ENCODE peak calls at places on chromosomes 7 and 10, in ten cellular contexts. B is NCI-H774; X is stimulated activated CD8-positive, alpha-beta memory T cell treated with anti-CD3 and anti-CD28 coated beads, Interleukin-2, amount 100 ng/mL, for 1 hour; Y is NCI-H510A treated with DMSO at 0.1 percent for 48 hours; Q is T-helper 1 cell; M is Right ventricle myocardium superior; F is cerebellar cortex; I is foreskin melanocyte; V is foreskin fibroblast; C is stimulated activated CD4-positive, alpha-beta T cell treated with anti-CD3 and anti-CD28 coated beads, Interleukin-12 subunit alpha, Interleukin-12 subunit beta, amount 100 ng/mL, for 24 hours. J is an unnamed sample.
A peak's percentile ranks its signal among the peaks of the same experiment; 100 is the strongest.

GRCh38 chr10:122165914-122166313 is 105.2 kb upstream of the BTBD16 start:
- DNase-seq in B (no peak), X (no peak), Y (peak; percentile 64), Q (no peak), M (no peak), F (no peak), I (no peak), V (no peak), C (no peak), J (no peak)

GRCh38 chr7:134315679-134316538 is 821 bp downstream of the SLC35B4 start:
- DNase-seq in B (no peak), X (no peak), Y (no peak), Q (no peak), M (no peak), F (peak; percentile 45), I (peak; percentile 13), V (peak; percentile 20), C (no peak), J (no peak)

GRCh38 chr10:110837418-110838120 is 34.2 kb upstream of the PDCD4 start:
- DNase-seq in B (no peak), X (no peak), Y (no peak), Q (no peak), M (no peak), F (no peak), I (no peak), V (no peak), C (no peak), J (no peak)

GRCh38 chr10:83961620-83962019 is 177.7 kb upstream of the GHITM start:
- DNase-seq in B (no peak), X (no peak), Y (peak; percentile 9), Q (no peak), M (no peak), F (no peak), I (no peak), V (no peak), C (no peak), J (no peak)

GRCh38 chr7:151792671-151793070 is 84.2 kb downstream of the PRKAG2 start:
- DNase-seq in B (no peak), X (no peak), Y (no peak), Q (no peak), M (peak; percentile 24), F (no peak), I (no peak), V (no peak), C (no peak), J (no peak)

GRCh38 chr7:26397786-26398435 is 106.2 kb downstream of the SNX10 start:
- DNase-seq in B (no peak), X (no peak), Y (peak; percentile 38), Q (no peak), M (peak; percentile 61), F (peak; percentile 69), I (peak; percentile 14), V (peak; percentile 4), C (no peak), J (peak; percentile 29)

GRCh38 chr10:102146971-102147428 is 5.2 kb upstream of the NOLC1 start:
- DNase-seq in B (no peak), X (no peak), Y (no peak), Q (no peak), M (no peak), F (no peak), I (no peak), V (no peak), C (no peak), J (no peak)

GRCh38 chr10:112815238-112816032 is 134.6 kb upstream of the TCF7L2 start:
- DNase-seq in B (no peak), X (no peak), Y (peak; percentile 11), Q (no peak), M (no peak), F (no peak), I (peak; percentile 37), V (peak; percentile 55), C (no peak), J (peak; percentile 59)

GRCh38 chr10:28640551-28640950 is 36.8 kb upstream of the BAMBI start:
- DNase-seq in B (no peak), X (no peak), Y (no peak), Q (no peak), M (no peak), F (no peak), I (no peak), V (no peak), C (no peak), J (no peak)

GRCh38 chr10:102673961-102674511 is 29.8 kb downstream of the TRIM8 start:
- DNase-seq in B (no peak), X (peak; percentile 38), Y (peak; percentile 25), Q (peak; percentile 66), M (peak; percentile 73), F (peak; percentile 66), I (peak; percentile 59), V (peak; percentile 58), C (peak; percentile 24), J (peak; percentile 74)

GRCh38 chr7:134359787-134360432 is 43.2 kb upstream of the SLC35B4 start:
- DNase-seq in B (no peak), X (no peak), Y (no peak), Q (no peak), M (no peak), F (no peak), I (no peak), V (no peak), C (no peak), J (no peak)

GRCh38 chr10:69854685-69855345 is 53.1 kb downstream of the COL13A1 start:
- DNase-seq in B (no peak), X (no peak), Y (no peak), Q (no peak), M (no peak), F (peak; percentile 88), I (no peak), V (no peak), C (no peak), J (no peak)

GRCh38 chr10:125411724-125412123 is 251.4 kb upstream of the CTBP2 start:
- DNase-seq in B (no peak), X (no peak), Y (no peak), Q (no peak), M (no peak), F (no peak), I (peak; percentile 16), V (peak; percentile 91), C (no peak), J (peak; percentile 22)

GRCh38 chr7:117110480-117111315 is 157.4 kb downstream of the ST7 start:
- DNase-seq in B (no peak), X (no peak), Y (no peak), Q (no peak), M (no peak), F (peak; percentile 70), I (no peak), V (no peak), C (peak; percentile 39), J (no peak)

GRCh38 chr10:35643151-35643975 is 1.3 kb upstream of the FZD8 start:
- DNase-seq in B (peak; percentile 41), X (no peak), Y (no peak), Q (no peak), M (peak; percentile 90), F (no peak), I (no peak), V (peak; percentile 26), C (no peak), J (no peak)

GRCh38 chr10:34637419-34637911 is 177.6 kb downstream of the PARD3 start:
- DNase-seq in B (peak; percentile 20), X (peak; percentile 34), Y (peak; percentile 27), Q (peak; percentile 28), M (peak; percentile 79), F (peak; percentile 53), I (peak; percentile 23), V (peak; percentile 14), C (peak; percentile 16), J (peak; percentile 12)

GRCh38 chr7:107971613-107972012 is 31.3 kb downstream of the LAMB1 start:
- DNase-seq in B (no peak), X (no peak), Y (no peak), Q (no peak), M (peak; percentile 70), F (no peak), I (no peak), V (peak; percentile 54), C (no peak), J (peak; percentile 21)

GRCh38 chr10:4034907-4035581 is 250.0 kb upstream of the KLF6 start:
- DNase-seq in B (peak; percentile 1), X (no peak), Y (peak; percentile 10), Q (no peak), M (no peak), F (no peak), I (no peak), V (no peak), C (no peak), J (peak; percentile 19)

GRCh38 chr7:111887734-111888133 is 318.5 kb downstream of the DOCK4 start:
- DNase-seq in B (no peak), X (no peak), Y (no peak), Q (no peak), M (no peak), F (no peak), I (no peak), V (no peak), C (no peak), J (no peak)

GRCh38 chr7:151623766-151624165 is 104.1 kb upstream of the RHEB start:
- DNase-seq in B (no peak), X (no peak), Y (no peak), Q (no peak), M (no peak), F (no peak), I (no peak), V (no peak), C (no peak), J (no peak)

GRCh38 chr10:25505466-25505865 is 330.7 kb downstream of the GPR158 start:
- DNase-seq in B (no peak), X (no peak), Y (no peak), Q (no peak), M (no peak), F (no peak), I (no peak), V (no peak), C (no peak), J (no peak)

GRCh38 chr7:99648843-99649242 is 31.0 kb downstream of the CYP3A5 start:
- DNase-seq in B (no peak), X (no peak), Y (no peak), Q (no peak), M (no peak), F (no peak), I (no peak), V (no peak), C (no peak), J (no peak)

GRCh38 chr10:70759769-70760168 is 25.4 kb downstream of the TBATA start:
- DNase-seq in B (no peak), X (no peak), Y (no peak), Q (no peak), M (peak; percentile 44), F (no peak), I (no peak), V (no peak), C (no peak), J (peak; percentile 71)

GRCh38 chr10:13056461-13057077 is 43.4 kb upstream of the OPTN start:
- DNase-seq in B (no peak), X (no peak), Y (peak; percentile 22), Q (no peak), M (no peak), F (peak; percentile 4), I (peak; percentile 13), V (no peak), C (no peak), J (no peak)

GRCh38 chr10:126979311-126979710 is 74.1 kb downstream of the DOCK1 start:
- DNase-seq in B (no peak), X (no peak), Y (no peak), Q (no peak), M (no peak), F (no peak), I (no peak), V (no peak), C (no peak), J (no peak)